ENCODE peak calls at places on chromosome 7, in four cellular contexts. X is sigmoid colon, E is neural progenitor cell, Q is RWPE1. Y is an unnamed sample.

GRCh38 chr7:152544971-152545619 is 109.3 kb upstream of the KMT2C start:
- DNase-seq in Q (no peak), E (no peak), X (no peak), Y (no peak)

GRCh38 chr7:93092757-93093370 is 24.9 kb downstream of the SAMD9 start:
- DNase-seq in X (no peak), E (peak; percentile 53), Q (no peak), Y (no peak)

GRCh38 chr7:46146454-46147255 is 225.6 kb upstream of the IGFBP3 start:
- DNase-seq in Q (no peak), E (no peak), X (no peak), Y (no peak)

GRCh38 chr7:8982338-8982994 is 549.1 kb downstream of the NXPH1 start:
- DNase-seq in X (no peak), Q (no peak), E (peak; percentile 49), Y (no peak)

GRCh38 chr7:28191751-28192150 is 11.2 kb upstream of the JAZF1 start:
- DNase-seq in E (no peak), Q (no peak), X (no peak), Y (no peak)

GRCh38 chr7:98354052-98354451 is 46.8 kb downstream of the BAIAP2L1 start:
- DNase-seq in E (no peak), X (no peak), Q (no peak), Y (no peak)

GRCh38 chr7:27147211-27148030 is at the start of gene HOXA6:
- DNase-seq in Q (no peak), X (peak; percentile 89), E (no peak), Y (no peak)

GRCh38 chr7:17659126-17659525 is 281.2 kb downstream of the SNX13 start:
- DNase-seq in X (no peak), Q (no peak), E (no peak), Y (no peak)

GRCh38 chr7:153858335-153858734 is 193.9 kb upstream of the DPP6 start:
- DNase-seq in E (no peak), Q (no peak), X (peak; percentile 69), Y (no peak)

GRCh38 chr7:95396136-95397032 is at the start of gene PON3:
- DNase-seq in Q (peak; percentile 30), E (no peak), X (peak; percentile 68), Y (no peak)

GRCh38 chr7:149855368-149856305 is 17.5 kb downstream of the ZNF862 start:
- DNase-seq in Q (peak; percentile 25), X (peak; percentile 46), E (peak; percentile 49), Y (no peak)

GRCh38 chr7:25897261-25897782 is 254.7 kb upstream of the NFE2L3 start:
- DNase-seq in Q (no peak), X (no peak), E (no peak), Y (no peak)

GRCh38 chr7:88432321-88432720 is 125.6 kb upstream of the STEAP4 start:
- DNase-seq in Q (no peak), E (no peak), X (no peak), Y (no peak)

GRCh38 chr7:69162931-69163330 is 435.3 kb upstream of the AUTS2 start:
- DNase-seq in X (no peak), Q (no peak), E (no peak), Y (peak; percentile 38)

GRCh38 chr7:132655071-132655761 is 78.9 kb upstream of the PLXNA4 start:
- DNase-seq in E (peak; percentile 36), X (peak; percentile 70), Q (no peak), Y (peak; percentile 65)

GRCh38 chr7:23249486-23249885 is 2.9 kb downstream of the GPNMB start:
- DNase-seq in Q (no peak), E (no peak), X (no peak), Y (no peak)

GRCh38 chr7:84149573-84149972 is 45.0 kb downstream of the SEMA3A start:
- DNase-seq in X (no peak), Q (no peak), E (no peak), Y (no peak)

GRCh38 chr7:43779032-43779812 is 20.7 kb downstream of the BLVRA start:
- DNase-seq in Q (no peak), X (no peak), E (no peak), Y (no peak)

GRCh38 chr7:43905209-43905946 is 1.0 kb downstream of the URGCP start:
- DNase-seq in X (no peak), E (no peak), Q (peak; percentile 76), Y (no peak)

GRCh38 chr7:46880508-46881196 is 701.3 kb downstream of the TNS3 start:
- DNase-seq in Q (no peak), E (no peak), X (no peak), Y (no peak)

GRCh38 chr7:109964780-109965179 is 1126.1 kb upstream of the LRRN3 start:
- DNase-seq in X (no peak), E (no peak), Q (no peak), Y (no peak)

GRCh38 chr7:71255537-71256178 is 123.7 kb downstream of the GALNT17 start:
- DNase-seq in Q (no peak), E (no peak), X (no peak), Y (no peak)

GRCh38 chr7:131493559-131493958 is 62.9 kb downstream of the PODXL start:
- DNase-seq in E (peak; percentile 47), X (no peak), Q (no peak), Y (no peak)
- H3K27ac ChIP-seq in E (no peak overlapping the region), X (no peak overlapping the region), Q (no peak overlapping the region), Y (no peak overlapping the region)

GRCh38 chr7:79684384-79684783 is 230.9 kb upstream of the MAGI2 start:
- DNase-seq in Q (no peak), X (no peak), E (no peak), Y (no peak)
- H3K27ac ChIP-seq in Q (no peak overlapping the region), X (no peak overlapping the region), E (no peak overlapping the region), Y (no peak overlapping the region)

DNA sequence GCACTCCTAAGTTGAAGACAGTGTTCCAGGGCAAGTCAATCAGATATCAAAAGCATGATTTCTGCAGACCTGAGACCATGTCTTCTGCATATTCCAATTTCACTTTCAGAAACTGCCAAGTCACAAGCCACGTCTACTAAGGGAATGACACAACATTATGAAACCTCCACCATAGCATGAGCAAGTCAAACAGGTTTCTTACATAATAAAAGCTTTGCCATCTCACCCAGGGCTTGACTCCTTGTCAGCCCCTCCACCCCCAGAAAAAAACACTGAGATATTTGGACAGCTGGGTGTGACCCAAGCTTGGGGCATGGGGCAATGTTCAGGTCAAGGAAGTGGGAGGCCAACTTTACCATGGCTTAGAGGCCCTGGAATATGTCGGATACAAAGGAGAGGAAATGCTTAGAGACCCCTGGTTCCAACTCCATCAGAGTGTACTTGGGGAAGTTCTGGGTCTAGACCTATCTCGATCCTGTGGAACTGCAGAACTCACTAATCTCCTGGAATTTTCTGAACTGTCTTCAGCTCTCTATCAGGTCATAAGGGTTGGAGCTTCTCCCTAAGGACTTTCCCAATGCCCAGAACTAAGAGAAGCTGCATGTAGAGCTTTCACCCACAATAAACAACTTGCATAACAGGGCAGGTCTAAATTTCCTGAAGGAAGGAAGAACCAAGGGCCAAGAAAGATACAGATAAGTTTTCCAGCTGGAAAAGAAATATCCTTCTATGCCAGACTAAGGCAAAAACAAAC is 80.6 kb upstream of the NAMPT start:
- DNase-seq in Q (peak; percentile 36), E (no peak), X (no peak), Y (no peak)
- H3K27ac ChIP-seq in Q (no peak overlapping the region), E (no peak overlapping the region), X (no peak overlapping the region), Y (no peak overlapping the region)

GRCh38 chr7:94389381-94389780 is 5.3 kb upstream of the COL1A2 start:
- DNase-seq in Q (no peak), E (no peak), X (no peak), Y (no peak)

GRCh38 chr7:94392391-94392782 is 2.3 kb upstream of the COL1A2 start:
- DNase-seq in E (no peak), Q (no peak), X (no peak), Y (no peak)

GRCh38 chr7:94393251-94393758 is 1.4 kb upstream of the COL1A2 start:
- DNase-seq in Q (no peak), E (peak; percentile 65), X (no peak), Y (no peak)

GRCh38 chr7:94394058-94394398 is 667 bp upstream of the COL1A2 start:
- DNase-seq in E (no peak), X (peak; percentile 73), Q (no peak), Y (no peak)

DNA sequence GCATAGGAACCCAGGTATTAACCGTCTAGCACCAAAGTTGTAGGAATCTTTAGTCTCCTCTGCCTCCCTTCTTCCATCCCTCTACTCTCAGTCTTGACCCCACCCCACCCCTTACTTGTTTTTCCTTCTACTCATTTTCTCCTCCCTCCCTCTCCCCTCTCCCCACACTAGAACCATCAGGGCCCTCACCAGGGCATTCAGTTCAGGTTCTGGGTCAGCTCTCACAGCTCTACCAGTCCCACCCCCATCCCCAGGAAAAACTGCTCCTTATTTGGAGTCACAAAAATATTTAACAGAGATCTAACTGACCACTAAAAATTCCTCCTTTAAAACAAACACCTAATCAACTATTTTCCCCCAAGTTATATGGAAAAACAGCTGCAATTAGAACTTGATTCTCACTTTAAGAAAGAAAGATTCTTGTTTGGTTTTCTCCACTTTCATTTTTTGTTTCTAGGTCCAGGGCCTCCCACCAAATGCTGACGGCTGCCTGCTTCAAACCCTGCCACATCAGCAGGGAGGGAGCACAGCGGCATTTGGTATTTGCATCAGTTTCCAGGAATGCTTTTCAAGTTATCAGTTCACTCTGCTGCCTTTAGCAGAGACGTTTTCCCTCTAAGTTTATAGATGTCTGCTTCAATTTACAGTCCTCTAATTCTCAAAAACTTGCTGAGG is 2.8 kb upstream of the COL1A2 start:
- DNase-seq in X (no peak), Q (no peak), E (peak; percentile 49), Y (no peak)
- H3K27ac ChIP-seq in X (peak overlapping the region; percentile 89), Q (no peak overlapping the region), E (no peak overlapping the region), Y (peak overlapping the region; percentile 93)

GRCh38 chr7:111953611-111954010 is 252.6 kb downstream of the DOCK4 start:
- DNase-seq in X (no peak), Q (peak; percentile 40), E (peak; percentile 31), Y (no peak)
- H3K27ac ChIP-seq in X (no peak overlapping the region), Q (no peak overlapping the region), E (no peak overlapping the region), Y (no peak overlapping the region)

GRCh38 chr7:41005381-41005901 is 697.4 kb downstream of the INHBA start:
- DNase-seq in E (no peak), Q (peak; percentile 51), X (no peak), Y (no peak)
- H3K27ac ChIP-seq in E (no peak overlapping the region), Q (no peak overlapping the region), X (no peak overlapping the region), Y (no peak overlapping the region)

DNA sequence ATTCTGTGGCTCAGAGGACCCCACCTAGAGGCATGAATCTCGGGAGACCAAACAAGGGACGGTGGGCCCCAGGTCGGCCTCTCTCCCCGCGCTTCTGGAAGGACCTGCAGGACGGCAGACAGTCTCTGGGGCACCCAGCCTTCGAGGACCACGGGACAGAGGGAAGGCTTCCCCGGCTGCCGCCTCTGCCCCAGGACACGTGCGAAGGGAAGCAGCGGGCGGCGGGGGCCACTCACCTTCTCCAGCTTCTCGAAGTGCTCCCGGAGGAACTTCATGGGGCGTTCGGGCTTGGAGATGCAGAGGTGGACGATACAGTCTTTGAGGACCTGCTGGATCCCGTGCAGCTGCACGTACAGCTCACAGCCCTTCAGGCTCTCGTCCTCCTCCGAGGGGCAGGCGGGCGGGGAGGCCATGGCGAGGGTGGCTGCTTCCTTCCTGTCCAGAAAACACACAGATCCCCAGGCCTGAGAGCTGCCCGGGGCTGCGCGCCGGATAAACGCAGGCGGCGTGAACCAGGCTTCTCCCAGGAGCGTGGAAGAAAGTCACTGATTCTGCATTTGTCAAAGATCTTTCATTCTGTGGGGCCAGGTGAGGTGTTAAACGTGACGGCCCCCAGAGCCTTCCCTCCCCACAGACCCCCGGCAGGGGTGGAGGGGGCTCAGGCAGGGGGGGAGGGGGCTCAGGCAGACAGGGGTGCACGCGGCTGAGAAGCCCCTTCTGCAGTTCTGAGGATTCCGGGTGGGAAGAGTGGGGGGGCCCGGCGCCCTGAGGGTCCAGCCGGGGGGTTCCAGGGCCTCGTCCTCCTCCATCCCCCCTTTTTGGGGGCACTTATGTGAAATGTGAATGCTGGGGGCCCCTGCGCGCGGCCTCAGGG is 15.2 kb upstream of the DNAAF5 start:
- DNase-seq in E (no peak), X (peak; percentile 66), Q (no peak), Y (no peak)
- H3K27ac ChIP-seq in E (no peak overlapping the region), X (peak overlapping the region; percentile 22), Q (no peak overlapping the region), Y (peak overlapping the region; percentile 51)

GRCh38 chr7:2018786-2019692 is 213.7 kb downstream of the MAD1L1 start:
- DNase-seq in E (no peak), Q (peak; percentile 50), X (peak; percentile 71), Y (peak; percentile 71)
- H3K27ac ChIP-seq in E (no peak overlapping the region), Q (peak overlapping the region; percentile 65), X (peak overlapping the region; percentile 41), Y (peak overlapping the region; percentile 73)

Y was measured in right atrium auricular region.